ENCODE peak calls at places on chromosome X, in four cellular contexts. One of them, this sample, is unnamed.

GRCh38 chrX:41122664-41123257 is 37.5 kb downstream of the USP9X start:
- DNase-seq in hypothalamus: no peak
- DNase-seq in fibroblast of lung: no peak
- DNase-seq in heart left ventricle: no peak
- DNase-seq in this sample: no peak

GRCh38 chrX:149804102-149804501 is 22.4 kb downstream of the MAGEA9 start:
- DNase-seq in fibroblast of lung: no peak
- DNase-seq in heart left ventricle: no peak
- DNase-seq in hypothalamus: no peak
- DNase-seq in this sample: no peak

GRCh38 chrX:132631579-132632232 is 142.9 kb upstream of the MBNL3 start:
- DNase-seq in hypothalamus: no peak
- DNase-seq in heart left ventricle: no peak
- DNase-seq in fibroblast of lung: peak
- DNase-seq in this sample: no peak

GRCh38 chrX:65679071-65679540 is 11.7 kb downstream of the MSN start:
- DNase-seq in heart left ventricle: no peak
- DNase-seq in hypothalamus: no peak
- DNase-seq in fibroblast of lung: no peak
- DNase-seq in this sample: no peak

GRCh38 chrX:145178268-145178667 is 69.0 kb upstream of the SPANXN1 start:
- DNase-seq in fibroblast of lung: no peak
- DNase-seq in heart left ventricle: no peak
- DNase-seq in hypothalamus: no peak
- DNase-seq in this sample: no peak

GRCh38 chrX:152847281-152847680 is 16.4 kb downstream of the NSDHL start:
- DNase-seq in heart left ventricle: no peak
- DNase-seq in hypothalamus: no peak
- DNase-seq in fibroblast of lung: no peak
- DNase-seq in this sample: no peak

GRCh38 chrX:110699109-110699508 is 96.5 kb downstream of the CHRDL1 start:
- DNase-seq in hypothalamus: no peak
- DNase-seq in fibroblast of lung: no peak
- DNase-seq in heart left ventricle: no peak
- DNase-seq in this sample: no peak

GRCh38 chrX:129359269-129359668 is 164.0 kb downstream of the SMARCA1 start:
- DNase-seq in fibroblast of lung: peak
- DNase-seq in hypothalamus: no peak
- DNase-seq in heart left ventricle: no peak
- DNase-seq in this sample: no peak

GRCh38 chrX:50700921-50701320 is 113.1 kb downstream of the SHROOM4 start:
- DNase-seq in heart left ventricle: no peak
- DNase-seq in fibroblast of lung: no peak
- DNase-seq in hypothalamus: no peak
- DNase-seq in this sample: no peak

GRCh38 chrX:1144293-1144692 is 68.2 kb downstream of the CRLF2 start:
- DNase-seq in hypothalamus: no peak
- DNase-seq in fibroblast of lung: no peak
- DNase-seq in heart left ventricle: no peak
- DNase-seq in this sample: no peak

GRCh38 chrX:115264009-115264408 is 25.5 kb upstream of the LUZP4 start:
- DNase-seq in heart left ventricle: no peak
- DNase-seq in hypothalamus: no peak
- DNase-seq in fibroblast of lung: no peak
- DNase-seq in this sample: no peak

GRCh38 chrX:133335027-133335426 is 80.3 kb downstream of the GPC4 start:
- DNase-seq in hypothalamus: no peak
- DNase-seq in fibroblast of lung: peak
- DNase-seq in heart left ventricle: peak
- DNase-seq in this sample: no peak

GRCh38 chrX:134244043-134244442 is 7.1 kb downstream of the CCDC160 start:
- DNase-seq in hypothalamus: no peak
- DNase-seq in fibroblast of lung: peak
- DNase-seq in heart left ventricle: no peak
- DNase-seq in this sample: no peak

GRCh38 chrX:132590350-132591026 is 101.7 kb upstream of the MBNL3 start:
- DNase-seq in hypothalamus: no peak
- DNase-seq in fibroblast of lung: no peak
- DNase-seq in heart left ventricle: no peak
- DNase-seq in this sample: no peak

This sample was measured in left cardiac atrium.